ENCODE peak calls at places on chromosome 4, in four cellular contexts. C is tibial nerve, X is testis, D is fibroblast of pulmonary artery. Q is an unnamed sample.

GRCh38 chr4:76212851-76213414 is 691 bp downstream of the SCARB2 start:
- DNase-seq in C (no peak), X (peak; percentile 44), D (no peak), Q (peak; percentile 57)

GRCh38 chr4:37561803-37562207 is 124.4 kb downstream of the RELL1 start:
- DNase-seq in C (no peak), X (no peak), D (peak; percentile 73), Q (no peak)

GRCh38 chr4:169272265-169272886 is 1.6 kb upstream of the SH3RF1 start:
- DNase-seq in C (no peak), D (peak; percentile 59), X (no peak), Q (peak; percentile 50)

GRCh38 chr4:39134674-39135073 is 47.7 kb upstream of the WDR19 start:
- DNase-seq in C (no peak), D (no peak), X (no peak), Q (no peak)

GRCh38 chr4:150231108-150231770 is 153.0 kb downstream of the DCLK2 start:
- DNase-seq in D (no peak), C (no peak), X (no peak), Q (no peak)

GRCh38 chr4:174828845-174829701 is at the start of gene GLRA3:
- DNase-seq in C (peak; percentile 5), D (peak; percentile 65), X (peak; percentile 85), Q (peak; percentile 89)

GRCh38 chr4:171588764-171589163 is 224.4 kb upstream of the GALNTL6 start:
- DNase-seq in D (no peak), C (no peak), X (no peak), Q (no peak)

GRCh38 chr4:34922325-34922724 is 1322.0 kb downstream of the ARAP2 start:
- DNase-seq in D (no peak), X (no peak), C (no peak), Q (no peak)

GRCh38 chr4:186037692-186038658 is 31.0 kb upstream of the TLR3 start:
- DNase-seq in D (peak; percentile 94), X (peak; percentile 78), C (peak; percentile 89), Q (peak; percentile 91)

GRCh38 chr4:304987-305680 is at the start of gene ZNF732:
- DNase-seq in C (no peak), X (peak; percentile 92), D (peak; percentile 70), Q (peak; percentile 87)

GRCh38 chr4:56757821-56758400 is 63.6 kb downstream of the SPINK2 start:
- DNase-seq in X (peak; percentile 54), D (peak; percentile 80), C (peak; percentile 7), Q (peak; percentile 65)

GRCh38 chr4:85681194-85681803 is 206.3 kb downstream of the ARHGAP24 start:
- DNase-seq in X (peak; percentile 49), D (peak; percentile 95), C (peak; percentile 67), Q (no peak)

GRCh38 chr4:126718161-126718560 is 914.6 kb upstream of the INTU start:
- DNase-seq in C (no peak), X (no peak), D (no peak), Q (peak; percentile 38)

GRCh38 chr4:139419388-139419914 is 34.5 kb upstream of the RAB33B start:
- DNase-seq in X (peak; percentile 42), C (peak; percentile 74), D (peak; percentile 96), Q (no peak)

GRCh38 chr4:4677825-4678522 is 136.1 kb upstream of the STX18 start:
- DNase-seq in X (peak; percentile 30), C (peak; percentile 36), D (peak; percentile 72), Q (peak; percentile 28)

GRCh38 chr4:55407119-55407518 is 11.4 kb downstream of the TMEM165 start:
- DNase-seq in D (no peak), C (no peak), X (no peak), Q (no peak)

GRCh38 chr4:55411621-55412020 is 15.9 kb downstream of the TMEM165 start:
- DNase-seq in D (no peak), X (no peak), C (no peak), Q (no peak)

GRCh38 chr4:55410431-55410830 is 14.7 kb downstream of the TMEM165 start:
- DNase-seq in C (no peak), X (no peak), D (no peak), Q (no peak)

GRCh38 chr4:55407764-55408163 is 12.0 kb downstream of the TMEM165 start:
- DNase-seq in D (no peak), X (no peak), C (no peak), Q (no peak)

GRCh38 chr4:55409468-55410171 is 13.9 kb downstream of the TMEM165 start:
- DNase-seq in C (no peak), D (peak; percentile 70), X (no peak), Q (peak; percentile 66)
- TF ChIP-seq CTCF in C (no peak), D (peak; percentile 51), X (no peak), Q (peak; percentile 42)

DNA sequence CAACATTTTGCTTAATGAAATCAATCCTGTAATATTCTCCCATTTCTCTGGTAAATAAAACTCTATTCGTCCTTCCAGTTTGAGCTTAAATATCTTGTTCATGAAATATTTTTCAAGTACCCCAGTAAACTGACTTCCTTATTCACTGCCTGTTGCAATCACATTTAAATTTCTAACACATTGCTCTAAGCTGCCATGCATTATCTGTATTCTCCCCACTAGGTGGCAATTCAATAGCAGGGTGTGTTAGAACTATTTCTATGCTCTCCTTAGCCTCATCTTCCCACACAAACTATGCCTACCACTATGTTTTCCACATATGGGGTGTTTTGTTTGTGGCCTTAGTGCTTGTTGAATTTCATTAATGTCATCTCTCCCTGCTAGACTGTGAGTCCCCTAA is 377.1 kb upstream of the HS3ST1 start:
- DNase-seq in D (peak; percentile 86), C (no peak), X (no peak), Q (peak; percentile 23)
- TF ChIP-seq CTCF in D (peak; percentile 85), C (peak; percentile 41), X (no peak), Q (peak; percentile 72)

DNA sequence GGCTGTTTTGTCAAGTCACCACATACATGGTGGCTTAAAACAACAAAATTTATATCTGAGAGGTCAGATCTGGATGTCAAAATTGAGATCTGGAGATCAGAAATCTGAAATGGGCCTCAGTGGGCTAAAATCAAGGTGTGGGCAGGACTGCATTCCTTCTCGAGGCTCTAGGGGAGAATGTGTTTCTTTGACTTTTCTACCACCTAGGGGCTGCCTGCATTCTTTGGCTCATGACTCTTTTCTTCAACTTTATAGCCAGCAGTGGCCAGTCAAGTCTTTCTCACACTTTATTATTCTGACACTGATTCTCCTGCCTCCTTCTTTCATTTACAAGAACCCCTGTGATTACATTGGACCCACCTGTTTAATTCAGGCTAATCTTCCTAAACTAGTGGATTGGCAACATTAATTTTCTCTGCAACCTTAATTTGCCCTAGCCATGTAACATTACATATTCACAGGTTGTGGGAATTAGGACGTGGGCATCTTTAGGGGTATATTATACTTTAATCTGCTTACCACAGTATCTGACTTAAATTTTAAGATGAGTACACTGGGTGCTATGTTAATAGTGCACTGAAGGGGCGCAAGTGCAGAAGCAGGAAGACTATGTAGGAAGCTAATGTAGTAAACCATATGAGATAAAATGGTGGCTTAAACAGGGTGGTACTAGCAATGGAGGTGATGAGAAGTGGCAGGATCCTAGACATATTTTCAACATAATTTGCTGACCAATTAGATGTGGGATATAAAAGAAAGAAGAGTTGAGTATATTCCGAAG is 188.0 kb downstream of the SLC4A4 start:
- DNase-seq in C (no peak), X (no peak), D (no peak), Q (no peak)
- TF ChIP-seq CTCF in C (no peak), X (no peak), D (peak; percentile 10), Q (no peak)

GRCh38 chr4:28682872-28683271 is 1822.2 kb downstream of the STIM2 start:
- DNase-seq in C (no peak), D (no peak), X (no peak), Q (no peak)

GRCh38 chr4:28690890-28691289 is 1830.2 kb downstream of the STIM2 start:
- DNase-seq in C (no peak), D (no peak), X (no peak), Q (no peak)

GRCh38 chr4:28686618-28687017 is 1826.0 kb downstream of the STIM2 start:
- DNase-seq in C (no peak), D (peak; percentile 33), X (peak; percentile 84), Q (peak; percentile 68)
- TF ChIP-seq CTCF in C (no peak), D (peak; percentile 54), X (no peak), Q (peak; percentile 37)

GRCh38 chr4:30716158-30716557 is 4.0 kb upstream of the PCDH7 start:
- DNase-seq in C (no peak), X (no peak), D (peak; percentile 63), Q (peak; percentile 50)

GRCh38 chr4:30718021-30718888 is 1.9 kb upstream of the PCDH7 start:
- DNase-seq in X (peak; percentile 31), C (no peak), D (peak; percentile 31), Q (peak; percentile 80)

GRCh38 chr4:30716671-30717207 is 3.4 kb upstream of the PCDH7 start:
- DNase-seq in X (no peak), C (no peak), D (peak; percentile 39), Q (peak; percentile 64)

GRCh38 chr4:30717208-30718020 is 2.8 kb upstream of the PCDH7 start:
- DNase-seq in X (peak; percentile 26), D (peak; percentile 76), C (no peak), Q (peak; percentile 77)

DNA sequence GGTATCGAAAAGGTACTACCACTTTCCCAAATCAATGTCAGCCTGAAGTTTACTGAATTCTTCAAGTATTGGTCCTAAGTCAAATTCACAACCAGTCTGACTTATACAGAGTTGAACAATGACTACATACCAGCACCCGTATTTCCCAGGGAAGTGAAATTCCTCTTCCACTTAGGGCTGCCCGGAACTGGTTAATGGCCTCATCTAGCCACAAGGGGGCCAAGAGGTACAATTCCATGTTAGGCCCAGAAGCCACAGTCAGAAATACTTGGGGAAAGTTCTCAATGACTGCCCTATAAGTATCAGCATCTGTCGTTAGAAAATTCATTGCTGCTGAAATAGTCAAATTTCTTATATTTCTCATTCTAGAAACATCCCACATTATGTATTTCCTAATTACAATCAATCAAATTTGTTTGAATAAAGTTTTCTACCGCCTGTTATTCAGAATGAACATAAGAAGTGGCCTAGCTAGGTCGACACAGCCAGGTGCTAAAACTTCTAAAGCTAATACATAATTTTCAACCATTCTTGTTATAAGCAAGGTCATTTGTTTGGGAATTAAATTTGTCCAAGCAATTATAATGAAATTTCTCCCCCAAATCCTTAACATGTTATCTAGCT is 5.6 kb upstream of the PCDH7 start:
- DNase-seq in C (peak; percentile 49), D (peak; percentile 77), X (peak; percentile 64), Q (peak; percentile 77)
- TF ChIP-seq CTCF in C (peak; percentile 31), D (peak; percentile 92), X (peak; percentile 43), Q (peak; percentile 89)

GRCh38 chr4:2930821-2931764 is 32.1 kb downstream of the NOP14 start:
- DNase-seq in D (no peak), C (no peak), X (no peak), Q (no peak)
- TF ChIP-seq CTCF in D (no peak), C (peak; percentile 21), X (no peak), Q (peak; percentile 6)

DNA sequence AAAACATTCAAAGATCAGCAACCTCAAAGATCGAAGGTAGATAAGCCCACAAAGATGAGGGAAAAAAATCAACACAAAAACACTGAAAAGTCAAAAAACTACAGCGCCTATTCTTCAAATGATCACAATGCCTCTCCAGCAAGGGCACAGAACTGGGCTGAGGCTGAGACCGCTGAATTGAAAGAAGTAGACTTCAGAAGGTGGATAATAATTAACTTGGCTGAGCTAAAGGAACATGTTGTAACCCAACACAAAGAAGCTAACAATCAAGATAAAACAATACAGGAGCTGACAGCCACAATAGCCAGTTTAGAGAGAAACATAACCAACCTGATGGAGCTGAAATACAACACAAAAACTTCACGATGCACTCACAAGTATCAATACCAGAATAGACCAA is 231.1 kb downstream of the STPG2 start:
- DNase-seq in X (no peak), D (no peak), C (no peak), Q (no peak)
- TF ChIP-seq CTCF in X (no peak), D (no peak), C (no peak), Q (no peak)